ENCODE peak calls at places on chromosomes 11 and 22, in five cellular contexts. One of them, this sample, is unnamed.

GRCh38 chr11:117941163-117941707 is 12.0 kb upstream of the TMPRSS13 start:
- DNase-seq in body of pancreas: no peak
- DNase-seq in Peyer's patch: no peak
- DNase-seq in spleen: peak; percentile 46
- DNase-seq in adrenal gland: peak; percentile 39
- DNase-seq in this sample: no peak

GRCh38 chr11:48116843-48117242 is 99.8 kb upstream of the OR4B1 start:
- DNase-seq in spleen: no peak
- DNase-seq in Peyer's patch: no peak
- DNase-seq in adrenal gland: no peak
- DNase-seq in body of pancreas: no peak
- DNase-seq in this sample: no peak

GRCh38 chr22:36641902-36642640 is 61.5 kb downstream of the CACNG2 start:
- DNase-seq in body of pancreas: no peak
- DNase-seq in Peyer's patch: no peak
- DNase-seq in spleen: no peak
- DNase-seq in adrenal gland: no peak
- DNase-seq in this sample: no peak

GRCh38 chr11:100776212-100776896 is 89.3 kb downstream of the ARHGAP42 start:
- DNase-seq in body of pancreas: no peak
- DNase-seq in Peyer's patch: no peak
- DNase-seq in spleen: no peak
- DNase-seq in adrenal gland: no peak
- DNase-seq in this sample: no peak

GRCh38 chr11:68471360-68472340 is 11.1 kb downstream of the PPP6R3 start:
- DNase-seq in Peyer's patch: no peak
- DNase-seq in spleen: peak; percentile 43
- DNase-seq in body of pancreas: no peak
- DNase-seq in adrenal gland: no peak
- DNase-seq in this sample: no peak

GRCh38 chr11:73265853-73266643 is 6.1 kb upstream of the P2RY6 start:
- DNase-seq in body of pancreas: no peak
- DNase-seq in Peyer's patch: no peak
- DNase-seq in adrenal gland: peak; percentile 42
- DNase-seq in spleen: no peak
- DNase-seq in this sample: no peak

GRCh38 chr11:72348250-72348649 is 86.1 kb downstream of the CLPB start:
- DNase-seq in body of pancreas: no peak
- DNase-seq in adrenal gland: no peak
- DNase-seq in Peyer's patch: no peak
- DNase-seq in spleen: no peak
- DNase-seq in this sample: no peak

GRCh38 chr22:17780116-17780740 is 6.0 kb upstream of the BID start:
- DNase-seq in Peyer's patch: no peak
- DNase-seq in adrenal gland: no peak
- DNase-seq in body of pancreas: no peak
- DNase-seq in spleen: no peak
- DNase-seq in this sample: no peak

GRCh38 chr11:128021304-128022006 is 565.9 kb downstream of the ETS1 start:
- DNase-seq in adrenal gland: no peak
- DNase-seq in spleen: no peak
- DNase-seq in body of pancreas: no peak
- DNase-seq in Peyer's patch: no peak
- DNase-seq in this sample: no peak

GRCh38 chr22:38485783-38486182 is 17.9 kb downstream of the KDELR3 start:
- DNase-seq in Peyer's patch: no peak
- DNase-seq in spleen: no peak
- DNase-seq in body of pancreas: no peak
- DNase-seq in adrenal gland: peak; percentile 70
- DNase-seq in this sample: no peak

GRCh38 chr11:5596611-5597201 is at the start of gene TRIM6:
- DNase-seq in Peyer's patch: peak; percentile 74
- DNase-seq in spleen: peak; percentile 84
- DNase-seq in adrenal gland: peak; percentile 77
- DNase-seq in body of pancreas: peak; percentile 53
- DNase-seq in this sample: peak; percentile 52

GRCh38 chr11:88338223-88338661 is 706 bp upstream of the CTSC start:
- DNase-seq in Peyer's patch: no peak
- DNase-seq in adrenal gland: peak; percentile 70
- DNase-seq in body of pancreas: peak; percentile 43
- DNase-seq in spleen: peak; percentile 82
- DNase-seq in this sample: peak; percentile 60

GRCh38 chr11:77130763-77131513 is 2.9 kb downstream of the MYO7A start:
- DNase-seq in adrenal gland: peak; percentile 94
- DNase-seq in Peyer's patch: no peak
- DNase-seq in spleen: no peak
- DNase-seq in body of pancreas: peak; percentile 53
- DNase-seq in this sample: no peak

GRCh38 chr11:130549393-130549999 is 101.1 kb downstream of the ADAMTS15 start:
- DNase-seq in body of pancreas: no peak
- DNase-seq in Peyer's patch: no peak
- DNase-seq in adrenal gland: no peak
- DNase-seq in spleen: no peak
- DNase-seq in this sample: no peak

GRCh38 chr11:27524155-27524554 is 17.6 kb upstream of the LIN7C start:
- DNase-seq in body of pancreas: no peak
- DNase-seq in spleen: no peak
- DNase-seq in Peyer's patch: no peak
- DNase-seq in adrenal gland: no peak
- DNase-seq in this sample: no peak

GRCh38 chr11:69084371-69084770 is 35.6 kb downstream of the TPCN2 start:
- DNase-seq in Peyer's patch: no peak
- DNase-seq in adrenal gland: no peak
- DNase-seq in body of pancreas: no peak
- DNase-seq in spleen: no peak
- DNase-seq in this sample: no peak

GRCh38 chr11:21511835-21512440 is 680.9 kb upstream of the ANO5 start:
- DNase-seq in Peyer's patch: peak; percentile 67
- DNase-seq in body of pancreas: peak; percentile 70
- DNase-seq in spleen: no peak
- DNase-seq in adrenal gland: peak; percentile 68
- DNase-seq in this sample: peak; percentile 28

GRCh38 chr11:131354251-131354701 is 16.1 kb upstream of the NTM start:
- DNase-seq in spleen: no peak
- DNase-seq in adrenal gland: no peak
- DNase-seq in Peyer's patch: no peak
- DNase-seq in body of pancreas: no peak
- DNase-seq in this sample: no peak

GRCh38 chr11:60672255-60672654 is 27.2 kb upstream of the MS4A8 start:
- DNase-seq in spleen: no peak
- DNase-seq in body of pancreas: no peak
- DNase-seq in adrenal gland: no peak
- DNase-seq in Peyer's patch: no peak
- DNase-seq in this sample: no peak

GRCh38 chr11:61384271-61385242 is 7.8 kb upstream of the TMEM216 start:
- DNase-seq in body of pancreas: no peak
- DNase-seq in spleen: no peak
- DNase-seq in adrenal gland: peak; percentile 70
- DNase-seq in Peyer's patch: no peak
- DNase-seq in this sample: no peak

GRCh38 chr11:44968510-44968909 is 17.8 kb upstream of the TP53I11 start:
- DNase-seq in adrenal gland: no peak
- DNase-seq in spleen: no peak
- DNase-seq in Peyer's patch: no peak
- DNase-seq in body of pancreas: no peak
- DNase-seq in this sample: no peak

GRCh38 chr11:72238040-72238450 is 5.9 kb downstream of the PHOX2A start:
- DNase-seq in body of pancreas: peak; percentile 62
- DNase-seq in adrenal gland: peak; percentile 88
- DNase-seq in spleen: peak; percentile 81
- DNase-seq in Peyer's patch: peak; percentile 75
- DNase-seq in this sample: peak; percentile 69

GRCh38 chr11:124198852-124199389 is 15.8 kb downstream of the OR10D3 start:
- DNase-seq in spleen: no peak
- DNase-seq in body of pancreas: no peak
- DNase-seq in Peyer's patch: no peak
- DNase-seq in adrenal gland: no peak
- DNase-seq in this sample: no peak

GRCh38 chr11:108508653-108509593 is 10.7 kb upstream of the POGLUT3 start:
- DNase-seq in body of pancreas: no peak
- DNase-seq in adrenal gland: no peak
- DNase-seq in spleen: no peak
- DNase-seq in Peyer's patch: no peak
- DNase-seq in this sample: no peak

GRCh38 chr11:67422894-67423293 is 5.4 kb upstream of the RPS6KB2 start:
- DNase-seq in body of pancreas: no peak
- DNase-seq in spleen: no peak
- DNase-seq in adrenal gland: no peak
- DNase-seq in Peyer's patch: no peak
- DNase-seq in this sample: no peak

GRCh38 chr11:75490221-75491181 is 35.2 kb downstream of the GDPD5 start:
- DNase-seq in Peyer's patch: no peak
- DNase-seq in body of pancreas: no peak
- DNase-seq in spleen: no peak
- DNase-seq in adrenal gland: no peak
- DNase-seq in this sample: no peak

GRCh38 chr11:15893080-15893492 is 463.3 kb downstream of the SOX6 start:
- DNase-seq in body of pancreas: no peak
- DNase-seq in spleen: no peak
- DNase-seq in adrenal gland: no peak
- DNase-seq in Peyer's patch: no peak
- DNase-seq in this sample: no peak

GRCh38 chr11:128603752-128604472 is 16.6 kb upstream of the ETS1 start:
- DNase-seq in Peyer's patch: no peak
- DNase-seq in body of pancreas: no peak
- DNase-seq in spleen: no peak
- DNase-seq in adrenal gland: no peak
- DNase-seq in this sample: no peak

GRCh38 chr22:46173152-46173551 is 22.8 kb downstream of the PPARA start:
- DNase-seq in body of pancreas: no peak
- DNase-seq in Peyer's patch: no peak
- DNase-seq in spleen: no peak
- DNase-seq in adrenal gland: no peak
- DNase-seq in this sample: no peak

GRCh38 chr11:74863410-74863809 is 85.5 kb downstream of the XRRA1 start:
- DNase-seq in body of pancreas: no peak
- DNase-seq in adrenal gland: no peak
- DNase-seq in spleen: no peak
- DNase-seq in Peyer's patch: no peak
- DNase-seq in this sample: no peak

GRCh38 chr11:41328324-41328723 is 131.1 kb downstream of the LRRC4C start:
- DNase-seq in adrenal gland: no peak
- DNase-seq in spleen: no peak
- DNase-seq in Peyer's patch: no peak
- DNase-seq in body of pancreas: no peak
- DNase-seq in this sample: no peak

GRCh38 chr11:64156235-64157011 is 9.5 kb downstream of the MACROD1 start:
- DNase-seq in adrenal gland: peak; percentile 75
- DNase-seq in body of pancreas: no peak
- DNase-seq in spleen: peak; percentile 68
- DNase-seq in Peyer's patch: no peak
- DNase-seq in this sample: no peak

GRCh38 chr11:17639091-17639490 is 80.3 kb upstream of the MYOD1 start:
- DNase-seq in Peyer's patch: no peak
- DNase-seq in spleen: no peak
- DNase-seq in body of pancreas: no peak
- DNase-seq in adrenal gland: no peak
- DNase-seq in this sample: no peak

GRCh38 chr22:29767289-29768051 is at the start of gene UQCR10:
- DNase-seq in Peyer's patch: peak; percentile 92
- DNase-seq in adrenal gland: peak; percentile 96
- DNase-seq in spleen: peak; percentile 97
- DNase-seq in body of pancreas: peak; percentile 93
- DNase-seq in this sample: peak; percentile 93

GRCh38 chr22:29765905-29766631 is 739 bp downstream of the ZMAT5 start:
- DNase-seq in adrenal gland: peak; percentile 57
- DNase-seq in body of pancreas: no peak
- DNase-seq in spleen: no peak
- DNase-seq in Peyer's patch: no peak
- DNase-seq in this sample: peak; percentile 44

GRCh38 chr22:29769723-29770321 is 2.7 kb downstream of the UQCR10 start:
- DNase-seq in adrenal gland: no peak
- DNase-seq in spleen: no peak
- DNase-seq in Peyer's patch: no peak
- DNase-seq in body of pancreas: no peak
- DNase-seq in this sample: no peak

GRCh38 chr22:29768052-29768680 is 997 bp downstream of the UQCR10 start:
- DNase-seq in spleen: no peak
- DNase-seq in Peyer's patch: no peak
- DNase-seq in body of pancreas: no peak
- DNase-seq in adrenal gland: no peak
- DNase-seq in this sample: no peak

GRCh38 chr22:29766632-29767288 is at the start of gene ZMAT5:
- DNase-seq in Peyer's patch: peak; percentile 95
- DNase-seq in adrenal gland: peak; percentile 98
- DNase-seq in spleen: peak; percentile 98
- DNase-seq in body of pancreas: peak; percentile 96
- DNase-seq in this sample: peak; percentile 96
- TF ChIP-seq POLR2A in Peyer's patch: peak; percentile 92
- TF ChIP-seq POLR2A in adrenal gland: peak; percentile 91
- TF ChIP-seq POLR2A in spleen: no peak
- TF ChIP-seq POLR2A in body of pancreas: peak; percentile 93
- TF ChIP-seq POLR2A in this sample: peak; percentile 94

GRCh38 chr11:3137486-3138177 is 27.5 kb downstream of the OSBPL5 start:
- DNase-seq in adrenal gland: no peak
- DNase-seq in spleen: peak; percentile 77
- DNase-seq in body of pancreas: no peak
- DNase-seq in Peyer's patch: no peak
- DNase-seq in this sample: no peak
- H3K4me1 ChIP-seq in adrenal gland: peaks cover 3% of the 10 kb centered on the region
- H3K4me1 ChIP-seq in spleen: peaks cover 82% of the 10 kb centered on the region
- H3K4me1 ChIP-seq in body of pancreas: no peaks in the 10 kb centered on the region
- H3K4me1 ChIP-seq in Peyer's patch: no peaks in the 10 kb centered on the region
- H3K4me1 ChIP-seq in this sample: peaks cover 10% of the 10 kb centered on the region

DNA sequence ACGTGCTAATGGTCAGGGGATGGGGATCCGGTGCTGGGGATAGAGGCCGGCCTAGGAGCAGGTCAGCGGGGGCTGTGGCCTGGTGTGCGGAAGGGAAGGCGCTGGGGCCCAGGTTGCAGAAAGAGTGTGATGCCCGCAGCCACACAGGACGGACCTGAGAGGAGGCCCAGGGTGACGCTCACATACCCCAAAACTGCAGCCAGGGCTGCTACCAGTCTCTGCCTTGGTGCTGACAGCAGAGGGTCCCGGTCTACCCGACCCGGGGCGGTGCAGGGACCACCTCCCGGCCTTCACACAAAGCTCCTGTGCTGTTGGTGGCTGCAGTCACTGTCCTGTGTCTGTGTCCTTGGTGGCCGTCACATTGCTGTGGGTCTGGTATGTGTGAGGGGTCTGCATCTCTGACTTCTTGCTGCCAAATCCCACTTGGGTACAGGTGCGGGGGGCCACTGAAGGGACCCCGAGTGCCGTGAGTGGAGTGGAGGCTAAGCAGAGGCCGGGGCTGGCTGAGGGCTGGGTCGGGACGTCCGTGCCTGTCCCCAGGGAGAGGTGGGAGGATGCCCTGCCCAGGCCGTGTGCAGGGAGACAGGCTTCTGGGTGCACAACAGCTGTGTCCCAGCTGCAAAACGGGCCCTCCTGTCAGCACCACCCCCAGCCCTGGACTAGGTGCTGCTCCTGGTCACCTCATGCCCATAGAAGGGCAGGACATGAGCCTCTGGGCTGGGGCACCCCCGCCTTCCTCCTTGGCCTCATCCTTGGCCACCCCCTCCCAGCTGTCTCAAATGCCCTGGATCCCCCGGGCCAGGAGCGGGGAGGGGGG is 1.5 kb downstream of the LSP1 start:
- DNase-seq in adrenal gland: no peak
- DNase-seq in Peyer's patch: no peak
- DNase-seq in spleen: peak; percentile 88
- DNase-seq in body of pancreas: no peak
- DNase-seq in this sample: no peak
- TF ChIP-seq POLR2A in adrenal gland: no peak
- TF ChIP-seq POLR2A in Peyer's patch: no peak
- TF ChIP-seq POLR2A in spleen: no peak
- TF ChIP-seq POLR2A in body of pancreas: no peak
- TF ChIP-seq POLR2A in this sample: no peak

GRCh38 chr11:134223836-134224709 is at the start of the genes NCAPD3 and VPS26B:
- DNase-seq in Peyer's patch: peak; percentile 98
- DNase-seq in adrenal gland: peak; percentile 99
- DNase-seq in spleen: peak; percentile 98
- DNase-seq in body of pancreas: peak; percentile 97
- DNase-seq in this sample: peak; percentile 97
- H3K4me1 ChIP-seq in Peyer's patch: peaks cover 10% of the 10 kb centered on the region
- H3K4me1 ChIP-seq in adrenal gland: peaks cover 46% of the 10 kb centered on the region
- H3K4me1 ChIP-seq in spleen: peaks cover 60% of the 10 kb centered on the region
- H3K4me1 ChIP-seq in body of pancreas: peaks cover 29% of the 10 kb centered on the region
- H3K4me1 ChIP-seq in this sample: peaks cover 5% of the 10 kb centered on the region